ENCODE peak calls at places on chromosome 14, in four cellular contexts. One of them, this sample, is unnamed.

GRCh38 chr14:104395941-104396681 is 183.5 kb upstream of the C14orf180 start:
- DNase-seq in K562: no peak
- DNase-seq in GM12878: no peak
- DNase-seq in HepG2: no peak
- DNase-seq in this sample: peak

GRCh38 chr14:24231263-24232120 is 675 bp downstream of the NEDD8 start:
- DNase-seq in K562: peak
- DNase-seq in GM12878: no peak
- DNase-seq in HepG2: peak
- DNase-seq in this sample: no peak

GRCh38 chr14:94048676-94049624 is 22.8 kb downstream of the OTUB2 start:
- DNase-seq in K562: no peak
- DNase-seq in GM12878: no peak
- DNase-seq in HepG2: no peak
- DNase-seq in this sample: no peak

GRCh38 chr14:103869406-103870143 is 22.2 kb upstream of the PPP1R13B start:
- DNase-seq in K562: no peak
- DNase-seq in GM12878: no peak
- DNase-seq in HepG2: no peak
- DNase-seq in this sample: no peak

GRCh38 chr14:105884808-105885281 is 358.5 kb downstream of the TMEM121 start:
- DNase-seq in K562: no peak
- DNase-seq in GM12878: no peak
- DNase-seq in HepG2: no peak
- DNase-seq in this sample: no peak

GRCh38 chr14:57389646-57390036 is 745 bp upstream of the NAA30 start:
- DNase-seq in K562: peak
- DNase-seq in GM12878: peak
- DNase-seq in HepG2: no peak
- DNase-seq in this sample: peak

GRCh38 chr14:36215217-36215598 is 38.7 kb upstream of the PTCSC3 start:
- DNase-seq in K562: no peak
- DNase-seq in GM12878: no peak
- DNase-seq in HepG2: no peak
- DNase-seq in this sample: no peak

GRCh38 chr14:96016761-96017160 is 22.4 kb upstream of the C14orf132 start:
- DNase-seq in K562: no peak
- DNase-seq in GM12878: no peak
- DNase-seq in HepG2: no peak
- DNase-seq in this sample: no peak

GRCh38 chr14:65356327-65356836 is 56.1 kb upstream of the FUT8 start:
- DNase-seq in K562: no peak
- DNase-seq in GM12878: no peak
- DNase-seq in HepG2: peak
- DNase-seq in this sample: no peak

GRCh38 chr14:89185919-89186849 is 230.8 kb downstream of the FOXN3 start:
- DNase-seq in K562: peak
- DNase-seq in GM12878: no peak
- DNase-seq in HepG2: no peak
- DNase-seq in this sample: no peak

GRCh38 chr14:62015945-62016344 is 253.7 kb downstream of the SNAPC1 start:
- DNase-seq in K562: no peak
- DNase-seq in GM12878: no peak
- DNase-seq in HepG2: no peak
- DNase-seq in this sample: no peak

GRCh38 chr14:91255026-91255695 is 10.7 kb upstream of the GPR68 start:
- DNase-seq in K562: no peak
- DNase-seq in GM12878: no peak
- DNase-seq in HepG2: no peak
- DNase-seq in this sample: no peak

GRCh38 chr14:103886304-103887169 is 39.2 kb upstream of the PPP1R13B start:
- DNase-seq in K562: peak
- DNase-seq in GM12878: no peak
- DNase-seq in HepG2: peak
- DNase-seq in this sample: peak

GRCh38 chr14:37625597-37626595 is 30.5 kb downstream of the TTC6 start:
- DNase-seq in K562: no peak
- DNase-seq in GM12878: no peak
- DNase-seq in HepG2: peak
- DNase-seq in this sample: no peak

GRCh38 chr14:72745991-72746980 is 147.6 kb downstream of the DPF3 start:
- DNase-seq in K562: no peak
- DNase-seq in GM12878: no peak
- DNase-seq in HepG2: no peak
- DNase-seq in this sample: no peak

GRCh38 chr14:102738373-102739189 is 38.7 kb upstream of the TRAF3 start:
- DNase-seq in K562: no peak
- DNase-seq in GM12878: no peak
- DNase-seq in HepG2: no peak
- DNase-seq in this sample: no peak

GRCh38 chr14:81319946-81320345 is 80.2 kb downstream of the STON2 start:
- DNase-seq in K562: no peak
- DNase-seq in GM12878: no peak
- DNase-seq in HepG2: no peak
- DNase-seq in this sample: no peak

DNA sequence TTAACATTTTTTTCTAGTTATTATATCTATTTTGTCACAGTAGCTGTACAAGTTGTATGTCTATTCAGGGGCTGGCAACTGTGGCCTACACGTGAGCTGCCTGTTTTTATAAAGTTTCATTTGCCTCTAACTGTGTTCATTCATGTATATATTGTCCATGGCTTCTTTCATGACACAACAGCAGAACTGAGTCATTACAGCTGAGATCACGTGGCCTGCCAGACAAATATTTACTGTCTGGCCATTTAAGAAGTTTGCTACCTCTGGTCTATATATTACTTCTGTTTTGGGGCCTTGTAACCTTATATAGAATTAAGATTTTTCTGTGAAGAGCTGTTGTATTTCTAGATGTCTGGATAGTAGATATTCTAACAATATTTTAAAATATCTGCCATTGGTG is 37.9 kb downstream of the KIAA0586 start:
- DNase-seq in K562: no peak
- DNase-seq in GM12878: no peak
- DNase-seq in HepG2: peak
- DNase-seq in this sample: no peak
- TF ChIP-seq ATF3 in K562: no peak
- TF ChIP-seq ATF3 in GM12878: no peak
- TF ChIP-seq ATF3 in HepG2: no peak
- TF ChIP-seq ATF3 in this sample: no peak

DNA sequence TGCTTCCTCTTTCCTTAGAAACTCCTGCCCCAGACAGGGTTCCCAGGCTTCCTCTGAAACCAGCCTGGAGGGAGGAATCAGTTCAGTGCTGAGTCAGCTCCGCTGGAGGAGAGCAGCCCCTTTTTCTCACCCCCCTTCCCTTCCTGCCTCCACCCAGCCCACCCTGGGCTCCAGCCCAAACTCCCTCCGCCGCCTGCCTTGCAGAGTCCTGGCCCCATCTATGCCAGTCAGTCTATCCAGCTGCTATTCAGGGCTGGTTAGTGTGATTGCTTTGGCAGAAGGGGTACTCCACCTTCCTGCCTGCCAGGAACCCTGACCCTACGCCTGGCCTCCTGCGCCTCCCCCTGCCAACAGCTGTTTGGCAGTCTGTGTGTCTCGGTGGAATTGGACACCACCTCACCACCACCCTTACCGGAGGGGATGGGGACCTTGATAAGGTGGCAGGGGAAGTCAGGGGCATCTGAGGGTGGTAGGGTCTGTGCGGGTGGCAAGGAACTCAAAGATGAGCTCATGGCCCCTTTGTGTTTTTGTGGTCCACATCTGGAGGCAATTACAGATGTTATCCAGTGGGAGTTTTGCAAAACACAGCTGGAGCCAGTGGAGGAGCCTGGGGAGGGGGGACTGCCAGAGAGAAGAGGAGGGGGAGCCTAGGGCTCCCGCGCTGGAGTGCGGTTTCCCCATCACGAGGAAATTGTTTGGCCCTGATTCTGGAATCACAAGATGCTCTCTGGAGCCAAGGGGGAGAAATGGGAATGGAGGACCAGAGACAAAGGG is 12.2 kb downstream of the MMP14 start:
- DNase-seq in K562: no peak
- DNase-seq in GM12878: no peak
- DNase-seq in HepG2: no peak
- DNase-seq in this sample: no peak
- TF ChIP-seq ETV6 in K562: no peak
- TF ChIP-seq ETV6 in GM12878: no peak
- TF ChIP-seq ETV6 in HepG2: no peak
- TF ChIP-seq ETV6 in this sample: no peak

GRCh38 chr14:29810657-29811056 is 117.0 kb downstream of the PRKD1 start:
- DNase-seq in K562: no peak
- DNase-seq in GM12878: no peak
- DNase-seq in HepG2: no peak
- DNase-seq in this sample: no peak
- TF ChIP-seq ATF3 in K562: no peak
- TF ChIP-seq ATF3 in GM12878: no peak
- TF ChIP-seq ATF3 in HepG2: no peak
- TF ChIP-seq ATF3 in this sample: no peak

GRCh38 chr14:29853272-29853671 is 74.4 kb downstream of the PRKD1 start:
- DNase-seq in K562: no peak
- DNase-seq in GM12878: no peak
- DNase-seq in HepG2: no peak
- DNase-seq in this sample: no peak
- TF ChIP-seq ETV6 in K562: no peak
- TF ChIP-seq ETV6 in GM12878: no peak
- TF ChIP-seq ETV6 in HepG2: no peak
- TF ChIP-seq ETV6 in this sample: no peak

GRCh38 chr14:29353473-29353872 is 574.2 kb downstream of the PRKD1 start:
- DNase-seq in K562: no peak
- DNase-seq in GM12878: no peak
- DNase-seq in HepG2: no peak
- DNase-seq in this sample: no peak
- TF ChIP-seq ATF3 in K562: no peak
- TF ChIP-seq ATF3 in GM12878: no peak
- TF ChIP-seq ATF3 in HepG2: no peak
- TF ChIP-seq ATF3 in this sample: no peak

GRCh38 chr14:101056446-101056845 is 152.9 kb upstream of the RTL1 start:
- DNase-seq in K562: no peak
- DNase-seq in GM12878: no peak
- DNase-seq in HepG2: no peak
- DNase-seq in this sample: no peak

GRCh38 chr14:101055106-101055662 is 151.7 kb upstream of the RTL1 start:
- DNase-seq in K562: no peak
- DNase-seq in GM12878: no peak
- DNase-seq in HepG2: no peak
- DNase-seq in this sample: no peak

GRCh38 chr14:101058571-101058970 is 155.0 kb upstream of the RTL1 start:
- DNase-seq in K562: no peak
- DNase-seq in GM12878: no peak
- DNase-seq in HepG2: no peak
- DNase-seq in this sample: no peak

GRCh38 chr14:101055776-101056374 is 152.4 kb upstream of the RTL1 start:
- DNase-seq in K562: no peak
- DNase-seq in GM12878: no peak
- DNase-seq in HepG2: no peak
- DNase-seq in this sample: no peak

GRCh38 chr14:101057394-101057793 is 153.9 kb upstream of the RTL1 start:
- DNase-seq in K562: no peak
- DNase-seq in GM12878: no peak
- DNase-seq in HepG2: no peak
- DNase-seq in this sample: no peak
- TF ChIP-seq ETV6 in K562: no peak
- TF ChIP-seq ETV6 in GM12878: no peak
- TF ChIP-seq ETV6 in HepG2: no peak
- TF ChIP-seq ETV6 in this sample: no peak

GRCh38 chr14:100294213-100294962 is 11.9 kb downstream of the SLC25A29 start:
- DNase-seq in K562: peak
- DNase-seq in GM12878: peak
- DNase-seq in HepG2: no peak
- DNase-seq in this sample: peak

GRCh38 chr14:100291305-100292075 is 14.8 kb downstream of the SLC25A29 start:
- DNase-seq in K562: no peak
- DNase-seq in GM12878: no peak
- DNase-seq in HepG2: no peak
- DNase-seq in this sample: peak

GRCh38 chr14:100292301-100292775 is 13.9 kb downstream of the SLC25A29 start:
- DNase-seq in K562: no peak
- DNase-seq in GM12878: no peak
- DNase-seq in HepG2: no peak
- DNase-seq in this sample: peak

GRCh38 chr14:100293497-100294212 is 12.6 kb downstream of the SLC25A29 start:
- DNase-seq in K562: no peak
- DNase-seq in GM12878: no peak
- DNase-seq in HepG2: no peak
- DNase-seq in this sample: peak

DNA sequence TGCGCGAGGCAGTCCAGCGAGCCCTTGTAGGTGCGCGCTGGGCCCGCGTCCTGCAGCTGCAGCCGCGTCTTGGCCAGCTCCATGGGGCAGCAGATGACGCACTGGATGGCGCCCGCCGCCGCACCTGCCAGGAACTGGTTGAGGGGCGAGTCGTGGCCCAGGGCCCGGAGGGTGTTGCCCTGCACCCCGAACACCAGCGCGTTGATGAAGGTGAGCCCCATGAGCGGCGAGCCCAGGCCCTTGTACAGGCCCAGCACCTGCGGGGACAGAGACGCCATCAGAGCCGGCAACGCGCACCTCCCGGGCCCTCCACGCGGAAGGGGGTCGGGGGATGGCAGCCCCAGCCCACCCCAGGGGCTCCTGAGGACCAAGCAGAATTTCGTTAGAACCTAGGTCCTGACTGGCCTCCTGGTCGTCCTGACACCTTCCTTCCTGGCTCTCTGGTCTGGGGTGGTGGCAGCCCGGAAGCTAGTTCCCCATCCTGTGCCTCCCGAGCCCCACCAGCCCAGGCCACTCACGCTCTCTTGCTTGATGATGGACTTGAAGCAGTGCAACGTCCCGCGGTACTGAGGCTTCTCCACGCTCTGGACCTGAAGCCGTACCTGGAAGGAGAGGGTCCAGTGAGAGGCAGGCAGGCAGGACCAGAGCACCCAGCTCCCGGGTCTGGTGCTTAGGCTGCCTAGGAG is 13.3 kb downstream of the SLC25A29 start:
- DNase-seq in K562: no peak
- DNase-seq in GM12878: no peak
- DNase-seq in HepG2: no peak
- DNase-seq in this sample: peak
- TF ChIP-seq ATF3 in K562: no peak
- TF ChIP-seq ATF3 in GM12878: no peak
- TF ChIP-seq ATF3 in HepG2: no peak
- TF ChIP-seq ATF3 in this sample: no peak